ENCODE peak calls at places on chromosomes 11 and 22, in six cellular contexts. T is stimulated activated CD4-positive, alpha-beta T cell treated with anti-CD3 and anti-CD28 coated beads, Interleukin-12 subunit alpha, Interleukin-12 subunit beta, amount 100 ng/mL, for 4 hours; A is fibroblast of villous mesenchyme; F is T-helper 2 cell; O is dermis blood vessel endothelial cell; K is BE2C. V is an unnamed sample.

GRCh38 chr11:27456802-27457329 is 15.7 kb downstream of the LGR4 start:
- DNase-seq in T (no peak), A (no peak), F (no peak), O (no peak), K (no peak), V (no peak)

GRCh38 chr11:95507794-95508193 is 276.8 kb upstream of the SESN3 start:
- DNase-seq in T (no peak), A (no peak), F (peak; percentile 11), O (peak; percentile 2), K (no peak), V (no peak)

GRCh38 chr22:18970948-18971315 is 34.8 kb upstream of the PRODH start:
- DNase-seq in T (no peak), A (no peak), F (no peak), O (no peak), K (peak; percentile 38), V (no peak)

GRCh38 chr22:21455334-21456089 is 11.7 kb upstream of the TMEM191C start:
- DNase-seq in T (no peak), A (no peak), F (no peak), O (no peak), K (no peak), V (no peak)

GRCh38 chr11:45532552-45532951 is 132.9 kb downstream of the CHST1 start:
- DNase-seq in T (no peak), A (no peak), F (no peak), O (no peak), K (no peak), V (no peak)

GRCh38 chr11:1826552-1827094 is 8.2 kb upstream of the SYT8 start:
- DNase-seq in T (no peak), A (peak; percentile 73), F (no peak), O (no peak), K (peak; percentile 41), V (no peak)

GRCh38 chr11:96905663-96906062 is 515.9 kb downstream of the JRKL start:
- DNase-seq in T (no peak), A (no peak), F (no peak), O (no peak), K (no peak), V (no peak)

GRCh38 chr22:30195245-30196140 is 51.1 kb downstream of the LIF start:
- DNase-seq in T (no peak), A (no peak), F (no peak), O (peak; percentile 33), K (no peak), V (no peak)

GRCh38 chr22:38448945-38449745 is 5.9 kb downstream of the KCNJ4 start:
- DNase-seq in T (no peak), A (no peak), F (no peak), O (no peak), K (no peak), V (no peak)

GRCh38 chr22:35430897-35431322 is 31.0 kb downstream of the MCM5 start:
- DNase-seq in T (peak; percentile 66), A (peak; percentile 92), F (peak; percentile 53), O (peak; percentile 93), K (peak; percentile 92), V (peak; percentile 53)

GRCh38 chr11:27076121-27076589 is 35.5 kb downstream of the BBOX1 start:
- DNase-seq in T (no peak), A (peak; percentile 44), F (no peak), O (no peak), K (peak; percentile 42), V (no peak)

GRCh38 chr11:65089621-65090020 is 5.6 kb downstream of the ZFPL1 start:
- DNase-seq in T (no peak), A (no peak), F (no peak), O (no peak), K (no peak), V (no peak)

GRCh38 chr11:6655020-6655789 is 404 bp downstream of the DCHS1 start:
- DNase-seq in T (no peak), A (no peak), F (no peak), O (peak; percentile 46), K (peak; percentile 12), V (peak; percentile 64)

GRCh38 chr11:62974848-62975522 is 9.8 kb downstream of the SLC22A6 start:
- DNase-seq in T (peak; percentile 2), A (peak; percentile 13), F (peak; percentile 13), O (peak; percentile 29), K (peak; percentile 84), V (no peak)

V was measured in CD8-positive, alpha-beta memory T cell.